ENCODE peak calls at places on chromosomes 16 and 17, in nine cellular contexts. G is adipocyte, W is OCI-LY7, N is colonic mucosa, S is mammary epithelial cell, O is heart left ventricle, D is esophagus squamous epithelium, Z is lung, P is hepatocyte. R is an unnamed sample.

GRCh38 chr17:38620551-38621277 is 15.0 kb upstream of the SRCIN1 start:
- DNase-seq in P (no peak), G (no peak), N (no peak), Z (no peak), S (no peak), O (no peak), D (no peak), W (no peak), R (no peak)

GRCh38 chr16:29198731-29199521 is 207.6 kb downstream of the NPIPB11 start:
- DNase-seq in P (no peak), N (no peak), G (no peak), S (no peak), D (no peak), W (no peak), Z (no peak), O (no peak), R (no peak)

GRCh38 chr16:82138478-82139285 is 31.3 kb downstream of the MPHOSPH6 start:
- DNase-seq in O (no peak), S (no peak), W (no peak), P (no peak), N (no peak), Z (no peak), D (no peak), G (no peak), R (no peak)

GRCh38 chr17:73476890-73477350 is 165.1 kb upstream of the CDC42EP4 start:
- DNase-seq in N (no peak), P (no peak), Z (no peak), D (no peak), G (no peak), S (no peak), O (peak), W (no peak), R (no peak)

GRCh38 chr17:51119415-51120356 is 982 bp downstream of the SPAG9 start:
- DNase-seq in N (peak), D (no peak), P (peak), G (peak), S (peak), W (peak), O (peak), Z (peak), R (no peak)

GRCh38 chr17:35799942-35800341 is 4.5 kb upstream of the MMP28 start:
- DNase-seq in N (peak), D (no peak), W (no peak), P (peak), G (peak), Z (peak), S (peak), O (peak), R (no peak)

GRCh38 chr17:40956401-40957254 is 10.1 kb downstream of the KRT39 start:
- DNase-seq in N (no peak), D (no peak), S (peak), W (no peak), O (no peak), G (peak), P (peak), Z (no peak), R (no peak)

GRCh38 chr16:67504190-67505021 is 21.1 kb upstream of the AGRP start:
- DNase-seq in O (peak), N (peak), D (no peak), S (no peak), G (no peak), P (no peak), W (peak), Z (peak), R (no peak)

GRCh38 chr16:29815032-29815721 is 775 bp upstream of the PAGR1 start:
- DNase-seq in G (no peak), S (no peak), Z (no peak), D (no peak), N (peak), P (peak), O (peak), W (no peak), R (no peak)

GRCh38 chr17:17842111-17842876 is 5.5 kb upstream of the SREBF1 start:
- DNase-seq in O (no peak), W (no peak), G (no peak), S (no peak), P (no peak), Z (no peak), N (no peak), D (no peak), R (no peak)

GRCh38 chr17:17839792-17840707 is 3.3 kb upstream of the SREBF1 start:
- DNase-seq in S (peak), D (peak), Z (peak), G (peak), O (peak), P (peak), W (peak), N (peak), R (peak)

GRCh38 chr17:17843096-17843495 is 6.3 kb upstream of the SREBF1 start:
- DNase-seq in Z (no peak), N (no peak), W (no peak), P (no peak), S (no peak), O (no peak), G (no peak), D (no peak), R (no peak)

GRCh38 chr17:17841620-17842025 is 4.8 kb upstream of the SREBF1 start:
- DNase-seq in W (no peak), S (no peak), D (no peak), N (no peak), G (no peak), Z (peak), O (peak), P (no peak), R (no peak)

DNA sequence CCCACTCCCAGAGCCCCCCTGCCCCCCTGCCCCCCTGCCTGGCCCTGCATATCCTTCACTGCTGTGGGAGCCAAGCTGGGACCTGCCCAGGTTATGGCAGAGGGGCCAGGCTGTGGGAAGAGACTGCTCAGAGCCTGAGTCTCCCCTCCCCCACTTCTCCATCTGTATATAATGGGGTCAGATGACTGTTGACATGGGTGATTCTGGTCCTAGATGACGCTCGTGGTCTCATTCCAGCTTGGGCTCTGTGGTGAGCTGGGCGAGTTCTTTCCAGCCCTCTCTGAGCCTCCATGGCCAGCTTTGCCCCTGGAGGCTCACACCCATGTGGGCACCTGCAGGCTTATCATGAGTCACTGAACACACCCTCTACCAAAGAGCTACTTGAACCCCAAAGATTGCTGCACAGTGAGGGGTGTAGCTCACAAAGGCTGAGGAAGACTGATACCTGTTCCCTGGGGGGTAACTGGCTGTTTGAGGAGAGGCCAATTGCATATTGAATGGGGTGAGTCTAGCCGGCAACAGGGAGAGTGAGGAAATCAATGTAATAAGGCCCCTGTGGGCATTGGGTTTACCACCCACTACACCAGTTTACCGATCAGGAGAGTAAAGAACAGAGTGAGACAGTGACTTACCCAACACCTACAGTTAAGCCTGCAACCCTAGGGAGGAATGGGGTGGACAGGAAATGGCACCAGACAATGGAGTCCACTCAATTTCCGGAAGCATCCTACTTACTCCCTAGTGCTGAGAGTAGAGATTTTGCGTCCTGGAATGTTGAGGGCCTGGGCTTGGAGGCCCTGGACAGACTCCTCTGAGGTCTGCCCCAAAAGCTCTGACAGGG is 4.2 kb upstream of the SREBF1 start:
- DNase-seq in O (peak), D (no peak), Z (no peak), S (peak), P (no peak), G (peak), N (no peak), W (peak), R (no peak)
- H3K4me3 ChIP-seq in O (peak), D (peak), Z (no peak), S (no peak), P (no peak), G (no peak), N (peak), W (peak), R (peak)

GRCh38 chr17:2195729-2196128 is 107.9 kb downstream of the SMG6 start:
- DNase-seq in G (peak), Z (no peak), W (no peak), P (no peak), D (no peak), S (peak), O (no peak), N (no peak), R (no peak)
- H3K4me3 ChIP-seq in G (no peak), Z (no peak), W (no peak), P (no peak), D (no peak), S (no peak), O (no peak), N (no peak), R (no peak)

DNA sequence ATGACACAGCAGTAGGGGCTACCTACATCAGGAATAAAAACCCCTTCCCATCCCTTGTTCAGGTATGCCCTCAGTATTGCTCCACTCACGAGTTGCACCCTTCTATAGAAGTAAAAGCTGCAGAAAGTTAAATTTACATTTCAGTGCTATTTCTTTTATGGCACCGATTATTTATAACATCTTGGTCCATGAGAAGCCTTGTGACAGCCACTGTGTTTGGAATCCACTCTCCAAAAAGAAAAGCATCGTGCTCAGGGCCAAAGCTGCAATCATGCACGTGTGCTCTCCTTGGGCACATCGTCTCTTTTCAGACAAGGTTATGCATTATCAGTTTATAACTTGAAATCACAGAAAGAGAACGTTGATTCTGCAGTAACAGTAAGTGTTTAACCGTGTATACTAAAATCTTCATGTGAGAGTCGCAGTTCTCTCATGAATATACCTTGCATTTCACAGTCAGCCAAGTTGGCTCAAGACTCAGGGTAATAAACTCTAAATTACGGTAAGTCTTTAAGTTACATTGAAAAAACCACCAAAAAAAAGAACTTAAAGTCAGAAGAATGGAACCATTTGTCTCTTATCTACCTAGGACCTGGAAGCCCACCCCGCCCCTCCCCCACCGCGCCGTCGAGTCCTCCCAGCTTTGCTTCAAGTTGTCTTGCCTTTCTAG is 189.6 kb downstream of the CPPED1 start:
- DNase-seq in W (no peak), G (no peak), S (no peak), Z (no peak), N (no peak), O (no peak), P (no peak), D (no peak), R (no peak)
- H3K4me3 ChIP-seq in W (no peak), G (no peak), S (no peak), Z (no peak), N (no peak), O (no peak), P (no peak), D (no peak), R (no peak)

GRCh38 chr17:72219136-72219823 is 98.5 kb downstream of the SOX9 start:
- DNase-seq in Z (no peak), G (no peak), O (no peak), D (no peak), P (peak), W (no peak), S (no peak), N (no peak), R (no peak)
- H3K4me3 ChIP-seq in Z (no peak), G (no peak), O (peak), D (peak), P (peak), W (no peak), S (no peak), N (no peak), R (no peak)

GRCh38 chr17:259341-259976 is 78.0 kb upstream of the DOC2B start:
- DNase-seq in N (peak), P (no peak), G (no peak), O (peak), D (no peak), W (no peak), Z (no peak), S (no peak), R (no peak)
- H3K4me3 ChIP-seq in N (no peak), P (no peak), G (no peak), O (no peak), D (no peak), W (no peak), Z (no peak), S (no peak), R (no peak)

GRCh38 chr16:85031451-85031850 is 3.9 kb downstream of the KIAA0513 start:
- DNase-seq in N (no peak), D (no peak), Z (no peak), O (no peak), P (no peak), G (no peak), S (no peak), W (no peak), R (no peak)

GRCh38 chr16:85027968-85028637 is 508 bp downstream of the KIAA0513 start:
- DNase-seq in G (peak), N (peak), O (no peak), Z (no peak), S (no peak), D (no peak), P (no peak), W (peak), R (no peak)

GRCh38 chr16:85028638-85029412 is 1.2 kb downstream of the KIAA0513 start:
- DNase-seq in Z (no peak), N (peak), O (no peak), P (peak), W (no peak), G (peak), D (no peak), S (peak), R (no peak)

GRCh38 chr16:85029413-85029794 is 1.8 kb downstream of the KIAA0513 start:
- DNase-seq in S (peak), N (no peak), G (peak), D (no peak), P (peak), W (no peak), O (no peak), Z (no peak), R (no peak)

DNA sequence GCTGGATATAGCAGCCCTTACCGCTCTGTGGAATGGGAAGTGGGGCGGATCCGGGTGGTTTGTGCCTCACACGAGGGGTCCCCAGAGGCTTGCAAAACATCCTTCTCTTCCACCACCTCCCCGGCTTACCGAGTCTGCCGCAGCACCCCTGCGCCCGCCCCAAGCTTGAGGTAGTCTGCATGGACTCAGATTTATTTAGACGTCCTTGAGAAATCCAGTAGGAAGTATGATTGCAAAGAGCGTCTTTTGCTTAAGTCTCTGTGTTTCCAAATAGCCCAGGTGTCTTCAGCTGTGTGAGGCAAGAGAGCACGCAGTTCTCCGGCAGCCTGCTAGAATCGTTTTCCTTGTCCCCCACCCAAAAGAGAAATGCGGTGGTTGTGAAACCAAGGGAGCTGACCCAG is 2.4 kb downstream of the KIAA0513 start:
- DNase-seq in D (no peak), O (no peak), G (no peak), P (no peak), S (no peak), N (no peak), Z (no peak), W (no peak), R (no peak)
- H3K4me3 ChIP-seq in D (peak), O (no peak), G (no peak), P (no peak), S (peak), N (peak), Z (no peak), W (no peak), R (no peak)

GRCh38 chr17:65558311-65558682 is 3.2 kb downstream of the AXIN2 start:
- DNase-seq in W (no peak), O (no peak), G (no peak), N (peak), S (no peak), Z (no peak), P (no peak), D (no peak), R (no peak)

GRCh38 chr17:65558683-65559311 is 2.7 kb downstream of the AXIN2 start:
- DNase-seq in W (no peak), S (no peak), D (no peak), Z (no peak), O (no peak), P (peak), N (peak), G (peak), R (no peak)

GRCh38 chr17:65556014-65556909 is 5.2 kb downstream of the AXIN2 start:
- DNase-seq in S (peak), G (peak), O (peak), N (peak), Z (peak), P (peak), D (no peak), W (peak), R (no peak)

GRCh38 chr17:65556910-65557348 is 4.5 kb downstream of the AXIN2 start:
- DNase-seq in Z (no peak), N (no peak), O (no peak), S (no peak), W (no peak), D (no peak), P (no peak), G (no peak), R (no peak)

GRCh38 chr17:65557349-65558310 is 3.8 kb downstream of the AXIN2 start:
- DNase-seq in P (peak), G (peak), N (peak), O (no peak), S (no peak), W (no peak), Z (peak), D (no peak), R (no peak)
- H3K4me3 ChIP-seq in P (peak), G (peak), N (peak), O (no peak), S (no peak), W (no peak), Z (peak), D (no peak), R (no peak)

GRCh38 chr17:64413505-64413904 is 22.8 kb upstream of the PECAM1 start:
- DNase-seq in O (no peak), G (no peak), P (no peak), Z (peak), N (no peak), W (peak), S (no peak), D (no peak), R (no peak)

GRCh38 chr17:64418506-64419339 is 28.1 kb upstream of the PECAM1 start:
- DNase-seq in O (no peak), W (peak), S (peak), N (no peak), G (peak), D (no peak), Z (no peak), P (peak), R (no peak)

GRCh38 chr17:64411999-64412771 is 21.5 kb upstream of the PECAM1 start:
- DNase-seq in S (no peak), P (peak), O (peak), W (peak), Z (peak), N (peak), D (no peak), G (no peak), R (no peak)

GRCh38 chr17:64410750-64411490 is 20.3 kb upstream of the PECAM1 start:
- DNase-seq in O (no peak), Z (no peak), G (no peak), D (no peak), N (no peak), S (no peak), W (no peak), P (no peak), R (no peak)

GRCh38 chr17:64412944-64413381 is 22.3 kb upstream of the PECAM1 start:
- DNase-seq in D (no peak), S (no peak), N (no peak), Z (no peak), G (no peak), O (no peak), P (no peak), W (peak), R (no peak)
- H3K4me3 ChIP-seq in D (peak), S (no peak), N (peak), Z (no peak), G (no peak), O (peak), P (no peak), W (peak), R (peak)

R was measured in thoracic aorta.